ENCODE peak calls at places on chromosomes 11 and 22, in five cellular contexts. C is HCT116; H is CD4-positive, CD25-positive, alpha-beta regulatory T cell; A is tibial nerve; T is Peyer's patch. S is an unnamed sample.

GRCh38 chr11:130452171-130452570 is 3.7 kb downstream of the ADAMTS15 start:
- DNase-seq in C (no peak), H (no peak), A (no peak), T (no peak), S (no peak)

GRCh38 chr22:17164392-17165024 is 5.4 kb upstream of the HDHD5 start:
- DNase-seq in C (peak; percentile 37), H (no peak), A (no peak), T (no peak), S (no peak)

GRCh38 chr11:128496684-128497056 is 90.7 kb downstream of the ETS1 start:
- DNase-seq in C (no peak), H (no peak), A (no peak), T (no peak), S (no peak)

GRCh38 chr22:24894998-24895397 is 51.5 kb downstream of the LHFPL7 start:
- DNase-seq in C (peak; percentile 18), H (no peak), A (peak; percentile 74), T (no peak), S (no peak)

GRCh38 chr22:35313311-35314121 is 13.8 kb downstream of the TOM1 start:
- DNase-seq in C (no peak), H (no peak), A (no peak), T (no peak), S (peak; percentile 53)

GRCh38 chr11:132217856-132218255 is 847.4 kb downstream of the NTM start:
- DNase-seq in C (no peak), H (no peak), A (no peak), T (no peak), S (no peak)

GRCh38 chr11:3795131-3796092 is 1.9 kb downstream of the NUP98 start:
- DNase-seq in C (no peak), H (no peak), A (no peak), T (no peak), S (no peak)

GRCh38 chr11:353315-353857 is 15.9 kb upstream of the B4GALNT4 start:
- DNase-seq in C (no peak), H (no peak), A (peak; percentile 87), T (no peak), S (no peak)

GRCh38 chr11:28976801-28977145 is 868.6 kb downstream of the METTL15 start:
- DNase-seq in C (no peak), H (no peak), A (no peak), T (no peak), S (no peak)

GRCh38 chr11:117915219-117915618 is 14.0 kb downstream of the TMPRSS13 start:
- DNase-seq in C (no peak), H (no peak), A (no peak), T (no peak), S (no peak)

GRCh38 chr11:121416909-121417567 is 35.1 kb upstream of the SORL1 start:
- DNase-seq in C (no peak), H (peak; percentile 24), A (peak; percentile 87), T (peak; percentile 49), S (no peak)
- H3K27ac ChIP-seq in C (no peak overlapping the region), H (peak overlapping the region; percentile 16), A (no peak overlapping the region), T (peak overlapping the region; percentile 27), S (no peak overlapping the region)

GRCh38 chr22:30928401-30928800 is 40.2 kb downstream of the MORC2 start:
- DNase-seq in C (no peak), H (no peak), A (no peak), T (no peak), S (no peak)
- H3K36me3 ChIP-seq in C (peaks cover 18% of the 10 kb centered on the region), H (peaks cover 83% of the 10 kb centered on the region), A (peaks cover 16% of the 10 kb centered on the region), T (no peaks in the 10 kb centered on the region), S (peaks cover 9% of the 10 kb centered on the region)

GRCh38 chr11:115631609-115632008 is 127.4 kb upstream of the CADM1 start:
- DNase-seq in C (no peak), H (no peak), A (no peak), T (no peak), S (no peak)

GRCh38 chr11:115627071-115627470 is 122.9 kb upstream of the CADM1 start:
- DNase-seq in C (no peak), H (no peak), A (no peak), T (no peak), S (no peak)

GRCh38 chr11:115630109-115630700 is 126.0 kb upstream of the CADM1 start:
- DNase-seq in C (no peak), H (no peak), A (no peak), T (no peak), S (no peak)

GRCh38 chr11:115627666-115628460 is 123.6 kb upstream of the CADM1 start:
- DNase-seq in C (no peak), H (no peak), A (no peak), T (no peak), S (no peak)

DNA sequence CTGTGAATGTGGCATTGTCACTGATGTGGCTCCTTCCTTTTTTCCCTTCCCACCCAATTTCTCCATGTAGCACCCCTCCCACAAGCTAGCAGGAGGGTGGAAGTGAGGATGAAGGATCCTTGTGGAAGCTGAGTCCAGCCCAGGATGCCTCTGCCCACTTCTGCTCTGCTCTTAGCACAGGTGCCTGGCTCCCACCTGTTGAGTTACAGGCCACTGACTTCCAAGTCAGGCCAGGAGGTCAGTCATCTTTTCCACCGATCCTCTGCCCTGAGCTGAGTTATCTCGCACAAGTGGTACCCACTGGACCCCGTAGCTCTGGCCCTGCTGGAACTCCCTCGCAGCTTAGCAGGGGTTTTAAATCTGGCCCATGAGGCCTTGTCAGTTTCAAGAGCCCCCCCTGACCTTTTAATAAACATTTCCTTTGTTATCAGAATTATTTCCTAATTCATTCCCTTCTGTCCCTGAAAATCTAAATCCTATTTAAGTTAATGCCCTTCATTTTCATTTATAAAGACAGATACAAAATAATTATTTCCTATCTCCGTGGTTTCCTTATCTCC is 125.3 kb upstream of the CADM1 start:
- DNase-seq in C (no peak), H (no peak), A (no peak), T (no peak), S (no peak)
- H3K27ac ChIP-seq in C (no peak overlapping the region), H (no peak overlapping the region), A (no peak overlapping the region), T (no peak overlapping the region), S (no peak overlapping the region)

DNA sequence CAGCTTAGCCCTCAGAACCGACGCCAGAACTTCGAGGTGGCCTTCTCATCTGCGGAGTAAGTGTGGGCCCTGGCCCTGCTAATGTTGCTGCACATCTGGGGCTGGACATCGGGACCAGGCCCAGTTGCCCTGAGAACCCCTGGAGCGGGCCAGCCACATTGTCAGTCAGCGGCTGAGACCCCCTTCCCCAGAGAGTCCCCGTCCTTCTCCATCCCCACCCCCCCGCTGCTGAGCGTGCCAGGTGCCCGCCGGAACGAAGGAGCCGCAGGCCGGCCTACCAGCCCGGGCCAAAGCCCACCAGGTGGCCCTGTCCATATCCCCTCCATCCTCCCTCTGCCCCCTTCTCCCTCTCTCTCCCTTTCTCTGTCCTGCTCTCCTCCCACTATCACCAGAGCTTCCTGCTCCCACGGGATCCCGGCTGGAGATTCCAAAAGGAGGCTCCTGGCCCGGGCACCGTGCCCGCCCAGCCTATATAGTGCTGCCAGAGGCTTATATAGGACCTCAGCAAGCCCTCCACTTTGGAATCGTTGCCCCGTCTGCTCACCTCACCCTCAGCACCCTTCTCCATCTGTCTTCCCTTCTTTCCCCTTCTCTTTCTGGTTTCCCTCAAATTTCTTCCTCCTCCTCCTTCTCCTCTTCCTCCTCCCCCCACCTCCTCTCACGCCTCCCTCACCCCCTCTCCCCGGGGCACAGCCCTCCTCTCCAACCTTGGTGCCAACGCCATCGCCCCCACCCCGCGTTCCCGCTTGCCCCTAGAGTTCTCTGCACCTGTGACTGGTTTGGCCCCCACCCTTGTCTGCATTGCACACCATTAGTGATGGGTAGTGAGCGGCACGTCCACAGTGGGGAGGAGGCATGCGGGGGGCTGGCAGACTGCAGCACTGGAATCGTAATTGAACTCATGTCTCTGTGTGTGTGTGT is 7.3 kb downstream of the SELENOM start:
- DNase-seq in C (no peak), H (no peak), A (no peak), T (no peak), S (no peak)
- H3K36me3 ChIP-seq in C (peaks cover 51% of the 10 kb centered on the region), H (no peaks in the 10 kb centered on the region), A (peaks cover 14% of the 10 kb centered on the region), T (no peaks in the 10 kb centered on the region), S (no peaks in the 10 kb centered on the region)

S was measured in Panc1.